ENCODE peak calls at places on chromosomes 1 and 21, in six cellular contexts. One of them, this sample, is unnamed.

GRCh38 chr1:53986458-53986857 is 31.5 kb downstream of the LDLRAD1 start:
- DNase-seq in NCI-H2029: no peak
- DNase-seq in HFF-Myc: no peak
- DNase-seq in OCI-LY7: no peak
- DNase-seq in T-helper 2 cell: no peak
- DNase-seq in AG08396: no peak
- DNase-seq in this sample: no peak

GRCh38 chr21:36065497-36066036 is 4.3 kb upstream of the CBR1 start:
- DNase-seq in AG08396: peak
- DNase-seq in NCI-H2029: peak
- DNase-seq in HFF-Myc: peak
- DNase-seq in T-helper 2 cell: no peak
- DNase-seq in OCI-LY7: no peak
- DNase-seq in this sample: peak

GRCh38 chr1:44036409-44037111 is 5.3 kb upstream of the SLC6A9 start:
- DNase-seq in NCI-H2029: peak
- DNase-seq in HFF-Myc: peak
- DNase-seq in OCI-LY7: peak
- DNase-seq in AG08396: peak
- DNase-seq in T-helper 2 cell: no peak
- DNase-seq in this sample: peak

GRCh38 chr1:12358499-12358898 is 128.7 kb downstream of the VPS13D start:
- DNase-seq in HFF-Myc: no peak
- DNase-seq in AG08396: no peak
- DNase-seq in NCI-H2029: no peak
- DNase-seq in OCI-LY7: no peak
- DNase-seq in T-helper 2 cell: no peak
- DNase-seq in this sample: no peak

GRCh38 chr21:34865922-34866271 is 183.2 kb downstream of the RUNX1 start:
- DNase-seq in HFF-Myc: no peak
- DNase-seq in NCI-H2029: no peak
- DNase-seq in T-helper 2 cell: no peak
- DNase-seq in OCI-LY7: peak
- DNase-seq in AG08396: no peak
- DNase-seq in this sample: no peak

GRCh38 chr1:159492575-159493323 is 43.1 kb downstream of the OR10J5 start:
- DNase-seq in NCI-H2029: no peak
- DNase-seq in HFF-Myc: no peak
- DNase-seq in AG08396: peak
- DNase-seq in OCI-LY7: no peak
- DNase-seq in T-helper 2 cell: no peak
- DNase-seq in this sample: no peak

GRCh38 chr1:114462341-114462740 is 48.7 kb downstream of the TRIM33 start:
- DNase-seq in OCI-LY7: no peak
- DNase-seq in HFF-Myc: no peak
- DNase-seq in AG08396: no peak
- DNase-seq in T-helper 2 cell: no peak
- DNase-seq in NCI-H2029: no peak
- DNase-seq in this sample: no peak

GRCh38 chr1:79198841-79199240 is 192.3 kb upstream of the ADGRL4 start:
- DNase-seq in NCI-H2029: no peak
- DNase-seq in OCI-LY7: no peak
- DNase-seq in AG08396: peak
- DNase-seq in T-helper 2 cell: no peak
- DNase-seq in HFF-Myc: no peak
- DNase-seq in this sample: peak

GRCh38 chr1:44985747-44986359 is 542 bp downstream of the EIF2B3 start:
- DNase-seq in T-helper 2 cell: no peak
- DNase-seq in HFF-Myc: no peak
- DNase-seq in OCI-LY7: no peak
- DNase-seq in AG08396: no peak
- DNase-seq in NCI-H2029: no peak
- DNase-seq in this sample: peak

GRCh38 chr1:113986802-113987201 is 7.5 kb downstream of the OLFML3 start:
- DNase-seq in AG08396: no peak
- DNase-seq in HFF-Myc: no peak
- DNase-seq in OCI-LY7: no peak
- DNase-seq in T-helper 2 cell: no peak
- DNase-seq in NCI-H2029: no peak
- DNase-seq in this sample: no peak

GRCh38 chr1:9753121-9753531 is 70.6 kb downstream of the CLSTN1 start:
- DNase-seq in T-helper 2 cell: no peak
- DNase-seq in AG08396: peak
- DNase-seq in OCI-LY7: no peak
- DNase-seq in HFF-Myc: no peak
- DNase-seq in NCI-H2029: no peak
- DNase-seq in this sample: no peak

GRCh38 chr21:26966360-26966977 is 419 bp downstream of the ADAMTS5 start:
- DNase-seq in T-helper 2 cell: no peak
- DNase-seq in AG08396: peak
- DNase-seq in NCI-H2029: no peak
- DNase-seq in OCI-LY7: no peak
- DNase-seq in HFF-Myc: no peak
- DNase-seq in this sample: no peak

GRCh38 chr1:246632584-246633168 is 66.4 kb downstream of the CNST start:
- DNase-seq in NCI-H2029: no peak
- DNase-seq in OCI-LY7: no peak
- DNase-seq in HFF-Myc: peak
- DNase-seq in AG08396: peak
- DNase-seq in T-helper 2 cell: no peak
- DNase-seq in this sample: peak

GRCh38 chr1:154720328-154721301 is 112.6 kb upstream of the ADAR start:
- DNase-seq in T-helper 2 cell: no peak
- DNase-seq in AG08396: no peak
- DNase-seq in NCI-H2029: no peak
- DNase-seq in OCI-LY7: no peak
- DNase-seq in HFF-Myc: no peak
- DNase-seq in this sample: no peak

GRCh38 chr1:1536938-1537546 is 3.4 kb downstream of the TMEM240 start:
- DNase-seq in T-helper 2 cell: no peak
- DNase-seq in HFF-Myc: no peak
- DNase-seq in NCI-H2029: no peak
- DNase-seq in AG08396: no peak
- DNase-seq in OCI-LY7: no peak
- DNase-seq in this sample: no peak

GRCh38 chr1:225774276-225775147 is 3.1 kb upstream of the SRP9 start:
- DNase-seq in HFF-Myc: no peak
- DNase-seq in T-helper 2 cell: no peak
- DNase-seq in AG08396: no peak
- DNase-seq in OCI-LY7: no peak
- DNase-seq in NCI-H2029: peak
- DNase-seq in this sample: no peak

GRCh38 chr1:119254067-119254720 is 113.7 kb upstream of the WARS2 start:
- DNase-seq in T-helper 2 cell: no peak
- DNase-seq in NCI-H2029: no peak
- DNase-seq in AG08396: no peak
- DNase-seq in OCI-LY7: no peak
- DNase-seq in HFF-Myc: no peak
- DNase-seq in this sample: no peak

GRCh38 chr1:198794498-198794897 is 155.7 kb downstream of the PTPRC start:
- DNase-seq in AG08396: peak
- DNase-seq in HFF-Myc: no peak
- DNase-seq in T-helper 2 cell: no peak
- DNase-seq in NCI-H2029: no peak
- DNase-seq in OCI-LY7: no peak
- DNase-seq in this sample: peak

GRCh38 chr1:63914241-63914640 is 140.4 kb downstream of the ROR1 start:
- DNase-seq in OCI-LY7: no peak
- DNase-seq in AG08396: no peak
- DNase-seq in HFF-Myc: no peak
- DNase-seq in NCI-H2029: no peak
- DNase-seq in T-helper 2 cell: no peak
- DNase-seq in this sample: no peak

GRCh38 chr1:38777464-38777957 is 82.1 kb downstream of the RRAGC start:
- DNase-seq in T-helper 2 cell: no peak
- DNase-seq in HFF-Myc: no peak
- DNase-seq in NCI-H2029: no peak
- DNase-seq in OCI-LY7: no peak
- DNase-seq in AG08396: no peak
- DNase-seq in this sample: no peak

GRCh38 chr1:998905-999796 is 746 bp downstream of the HES4 start:
- DNase-seq in HFF-Myc: no peak
- DNase-seq in OCI-LY7: no peak
- DNase-seq in T-helper 2 cell: no peak
- DNase-seq in AG08396: peak
- DNase-seq in NCI-H2029: no peak
- DNase-seq in this sample: no peak

GRCh38 chr21:16773206-16773605 is 739.6 kb upstream of the CXADR start:
- DNase-seq in AG08396: no peak
- DNase-seq in T-helper 2 cell: no peak
- DNase-seq in OCI-LY7: no peak
- DNase-seq in NCI-H2029: no peak
- DNase-seq in HFF-Myc: no peak
- DNase-seq in this sample: no peak

GRCh38 chr1:59029366-59029765 is 245.5 kb upstream of the JUN start:
- DNase-seq in HFF-Myc: no peak
- DNase-seq in NCI-H2029: no peak
- DNase-seq in T-helper 2 cell: no peak
- DNase-seq in AG08396: no peak
- DNase-seq in OCI-LY7: no peak
- DNase-seq in this sample: no peak

GRCh38 chr1:26824735-26825134 is 1.8 kb upstream of the ZDHHC18 start:
- DNase-seq in HFF-Myc: no peak
- DNase-seq in T-helper 2 cell: no peak
- DNase-seq in AG08396: no peak
- DNase-seq in OCI-LY7: no peak
- DNase-seq in NCI-H2029: no peak
- DNase-seq in this sample: no peak

GRCh38 chr1:7940745-7941436 is at the start of gene TNFRSF9:
- DNase-seq in HFF-Myc: no peak
- DNase-seq in NCI-H2029: no peak
- DNase-seq in OCI-LY7: no peak
- DNase-seq in AG08396: no peak
- DNase-seq in T-helper 2 cell: peak
- DNase-seq in this sample: no peak